ENCODE peak calls at places on chromosomes 12 and 14, in seven cellular contexts. D, U, A, J, R, X and T are unnamed samples.

GRCh38 chr12:69739287-69740191 is 879 bp downstream of the RAB3IP start:
- DNase-seq in J (peak), U (peak), R (peak), D (no peak), X (peak), A (no peak), T (no peak)

GRCh38 chr12:118354903-118355302 is 17.8 kb downstream of the TAOK3 start:
- DNase-seq in J (no peak), A (no peak), X (no peak), R (no peak), U (no peak), D (no peak), T (no peak)

GRCh38 chr12:110501378-110501721 is 561 bp downstream of the VPS29 start:
- DNase-seq in U (peak), J (peak), R (no peak), A (peak), X (no peak), D (peak), T (peak)

GRCh38 chr12:120257041-120257821 is 8.3 kb downstream of the PXN start:
- DNase-seq in U (no peak), X (peak), R (no peak), A (peak), D (peak), J (no peak), T (peak)

GRCh38 chr14:100292776-100293461 is 13.3 kb downstream of the SLC25A29 start:
- DNase-seq in R (no peak), A (no peak), U (no peak), X (no peak), J (no peak), D (no peak), T (no peak)

GRCh38 chr12:63103489-63104131 is 47.4 kb downstream of the AVPR1A start:
- DNase-seq in X (no peak), A (no peak), J (no peak), U (no peak), D (no peak), R (no peak), T (peak)

GRCh38 chr14:73613046-73613383 is 698 bp downstream of the ACOT6 start:
- DNase-seq in J (no peak), D (no peak), U (no peak), R (no peak), A (no peak), X (no peak), T (no peak)

GRCh38 chr14:96065661-96066459 is 26.7 kb downstream of the C14orf132 start:
- DNase-seq in A (no peak), J (no peak), R (no peak), X (no peak), U (no peak), D (no peak), T (no peak)

GRCh38 chr14:104994988-104995387 is 9.4 kb downstream of the CLBA1 start:
- DNase-seq in R (no peak), A (no peak), J (no peak), U (no peak), D (no peak), X (no peak), T (no peak)

GRCh38 chr14:84520711-84521338 is 1009.1 kb upstream of the FLRT2 start:
- DNase-seq in A (no peak), X (no peak), J (no peak), D (no peak), R (no peak), U (no peak), T (no peak)

GRCh38 chr14:72500234-72500838 is 393.6 kb downstream of the DPF3 start:
- DNase-seq in A (no peak), D (no peak), J (no peak), X (no peak), R (peak), U (no peak), T (no peak)

GRCh38 chr12:15446798-15447197 is 124.5 kb downstream of the PTPRO start:
- DNase-seq in R (no peak), U (no peak), J (no peak), X (no peak), A (no peak), D (peak), T (no peak)

GRCh38 chr12:57605308-57606015 is 838 bp downstream of the DTX3 start:
- DNase-seq in A (no peak), D (no peak), X (no peak), R (no peak), J (no peak), U (no peak), T (no peak)

GRCh38 chr12:50925342-50925651 is 27.0 kb upstream of the HIGD1C start:
- DNase-seq in X (no peak), R (no peak), U (no peak), J (no peak), D (no peak), A (no peak), T (no peak)

GRCh38 chr12:119594772-119595445 is 1.3 kb downstream of the TMEM233 start:
- DNase-seq in X (peak), U (no peak), D (peak), J (no peak), A (no peak), R (no peak), T (no peak)

GRCh38 chr12:49557917-49558215 is 10.1 kb downstream of the MCRS1 start:
- DNase-seq in R (no peak), A (no peak), J (no peak), U (no peak), D (no peak), X (no peak), T (no peak)

GRCh38 chr14:90674043-90674670 is 142.1 kb downstream of the TTC7B start:
- DNase-seq in J (no peak), X (no peak), R (no peak), U (no peak), D (no peak), A (no peak), T (no peak)

GRCh38 chr12:68638721-68639395 is 28.2 kb downstream of the RAP1B start:
- DNase-seq in A (no peak), D (no peak), J (no peak), R (no peak), U (no peak), X (no peak), T (no peak)

GRCh38 chr12:3529281-3529680 is 38.3 kb downstream of the PRMT8 start:
- DNase-seq in U (no peak), J (no peak), D (no peak), A (no peak), X (no peak), R (no peak), T (no peak)

GRCh38 chr14:67387195-67387594 is 24.8 kb downstream of the PLEK2 start:
- DNase-seq in D (no peak), U (no peak), X (no peak), J (no peak), R (no peak), A (no peak), T (no peak)

GRCh38 chr12:117847371-117847770 is 121.4 kb downstream of the KSR2 start:
- DNase-seq in X (no peak), D (no peak), R (no peak), A (no peak), J (no peak), U (no peak), T (no peak)